ENCODE peak calls at places on chromosome 17, in eight cellular contexts. Q is IMR-90, B is left ventricle myocardium inferior, K is fibroblast of lung, N is heart left ventricle, M is H1, T is heart right ventricle, H is cardiac muscle cell. L is an unnamed sample. For H3K36me3, the result is how much of the 10 kb centered on the place peaks cover.

GRCh38 chr17:4969551-4970231 is 2.1 kb upstream of the SPAG7 start:
- DNase-seq in Q (peak), B (no peak), K (peak), N (no peak), M (no peak), T (no peak), H (peak), L (no peak)

GRCh38 chr17:77365584-77366186 is 224.9 kb downstream of the SEC14L1 start:
- DNase-seq in Q (peak), B (peak), K (peak), N (peak), M (no peak), T (peak), H (peak), L (no peak)

GRCh38 chr17:29341726-29342125 is 47.8 kb upstream of the NUFIP2 start:
- DNase-seq in Q (peak), B (no peak), K (no peak), N (no peak), M (no peak), T (no peak), H (peak), L (no peak)

GRCh38 chr17:11031787-11032186 is 193.9 kb upstream of the PIRT start:
- DNase-seq in Q (no peak), B (no peak), K (no peak), N (no peak), M (peak), T (no peak), H (no peak), L (no peak)

GRCh38 chr17:40516581-40517285 is 15.3 kb upstream of the TNS4 start:
- DNase-seq in Q (no peak), B (no peak), K (peak), N (no peak), M (no peak), T (no peak), H (peak), L (peak)

GRCh38 chr17:10205549-10206185 is 7.3 kb upstream of the GAS7 start:
- DNase-seq in Q (no peak), B (no peak), K (no peak), N (no peak), M (no peak), T (no peak), H (no peak), L (no peak)

GRCh38 chr17:67477687-67478086 is 100.6 kb downstream of the PITPNC1 start:
- DNase-seq in Q (peak), B (no peak), K (peak), N (no peak), M (no peak), T (no peak), H (no peak), L (no peak)

GRCh38 chr17:72766761-72767356 is 325.6 kb downstream of the SLC39A11 start:
- DNase-seq in Q (no peak), B (no peak), K (peak), N (no peak), M (no peak), T (no peak), H (no peak), L (no peak)

GRCh38 chr17:59423137-59423703 is 91.8 kb downstream of the YPEL2 start:
- DNase-seq in Q (peak), B (peak), K (peak), N (peak), M (no peak), T (peak), H (peak), L (no peak)

GRCh38 chr17:21376585-21376834 is 353 bp downstream of the KCNJ12 start:
- DNase-seq in Q (no peak), B (no peak), K (no peak), N (no peak), M (no peak), T (peak), H (no peak), L (no peak)

GRCh38 chr17:64019486-64020067 is 856 bp downstream of the ICAM2 start:
- DNase-seq in Q (no peak), B (no peak), K (no peak), N (no peak), M (peak), T (no peak), H (no peak), L (no peak)

GRCh38 chr17:80961931-80962330 is 29.7 kb upstream of the CHMP6 start:
- DNase-seq in Q (no peak), B (no peak), K (no peak), N (no peak), M (no peak), T (no peak), H (no peak), L (no peak)

GRCh38 chr17:36837616-36838272 is 99.5 kb upstream of the LHX1 start:
- DNase-seq in Q (no peak), B (no peak), K (no peak), N (no peak), M (no peak), T (no peak), H (no peak), L (no peak)

GRCh38 chr17:76353004-76353598 is 615 bp downstream of the PRPSAP1 start:
- DNase-seq in Q (no peak), B (peak), K (no peak), N (peak), M (peak), T (peak), H (no peak), L (peak)

GRCh38 chr17:1122681-1123396 is 56.9 kb downstream of the ABR start:
- DNase-seq in Q (peak), B (peak), K (peak), N (peak), M (peak), T (peak), H (peak), L (peak)

GRCh38 chr17:32956240-32956970 is 28.5 kb downstream of the TMEM98 start:
- DNase-seq in Q (no peak), B (no peak), K (no peak), N (no peak), M (no peak), T (no peak), H (no peak), L (no peak)

GRCh38 chr17:42329025-42329976 is 41.0 kb downstream of the STAT5A start:
- DNase-seq in Q (peak), B (no peak), K (peak), N (no peak), M (peak), T (no peak), H (peak), L (no peak)

GRCh38 chr17:68248886-68249872 is 1.3 kb downstream of the AMZ2 start:
- DNase-seq in Q (no peak), B (no peak), K (no peak), N (no peak), M (no peak), T (no peak), H (no peak), L (no peak)

DNA sequence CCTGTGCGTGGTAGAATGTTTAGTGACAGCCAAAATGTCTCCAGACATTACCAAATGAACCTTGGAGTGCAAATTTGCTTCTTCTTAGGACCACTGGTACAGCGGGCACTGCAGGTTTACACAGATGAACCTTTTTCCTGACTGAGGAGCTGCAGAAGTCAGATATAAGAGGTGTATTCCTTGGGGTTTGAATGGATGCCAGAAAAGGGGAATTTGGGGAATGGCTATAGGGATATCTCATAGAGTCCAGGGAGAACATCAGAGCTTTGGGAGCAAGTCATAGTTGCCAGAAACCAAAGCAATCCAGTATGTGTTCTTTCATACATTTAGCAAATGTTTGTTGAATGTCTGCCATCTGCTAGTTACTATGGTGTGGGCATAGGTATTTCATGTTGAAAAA is 46.7 kb downstream of the MAP2K4 start:
- DNase-seq in Q (no peak), B (no peak), K (no peak), N (no peak), M (no peak), T (no peak), H (no peak), L (no peak)
- H3K36me3 ChIP-seq in Q (under half), B (under half), K (under half), N (under half), M (under half), T (under half), H (under half), L (under half)

DNA sequence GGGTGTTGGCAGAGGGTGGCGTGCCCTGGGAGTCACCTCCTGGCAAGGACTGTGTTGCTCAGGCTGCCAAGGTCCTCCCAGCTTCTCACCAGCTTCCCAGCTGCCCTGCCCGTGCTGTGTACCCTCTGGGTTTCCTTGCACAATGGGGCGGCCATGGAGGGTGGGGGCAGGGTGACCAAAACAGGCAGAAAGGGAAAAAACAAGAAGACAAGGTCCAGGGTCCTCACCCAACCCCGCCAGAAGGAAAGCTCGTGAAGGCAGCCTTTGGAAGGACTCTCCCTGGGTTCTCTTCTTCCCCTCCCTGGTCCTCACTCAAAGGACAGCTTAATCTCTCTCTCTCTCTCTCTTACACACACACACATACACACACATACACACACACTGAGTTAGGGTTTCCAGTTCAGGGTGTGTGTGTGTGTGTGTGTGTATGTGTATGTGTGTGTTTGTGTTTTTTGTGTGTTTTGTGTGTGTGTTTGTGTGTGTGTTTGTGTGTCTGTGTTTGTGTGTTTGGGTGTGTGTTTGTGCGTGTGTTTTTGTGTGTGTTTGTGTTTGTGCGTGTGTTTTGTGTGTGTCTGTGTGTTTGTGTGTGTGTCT is 2.0 kb downstream of the SLC13A5 start:
- DNase-seq in Q (no peak), B (no peak), K (peak), N (no peak), M (no peak), T (no peak), H (no peak), L (no peak)
- H3K36me3 ChIP-seq in Q (under half), B (under half), K (under half), N (under half), M (under half), T (under half), H (under half), L (under half)

GRCh38 chr17:44436336-44436735 is 46.9 kb upstream of the ITGA2B start:
- DNase-seq in Q (no peak), B (no peak), K (no peak), N (no peak), M (no peak), T (no peak), H (no peak), L (no peak)
- H3K36me3 ChIP-seq in Q (under half), B (under half), K (under half), N (half or more), M (under half), T (under half), H (under half), L (under half)

DNA sequence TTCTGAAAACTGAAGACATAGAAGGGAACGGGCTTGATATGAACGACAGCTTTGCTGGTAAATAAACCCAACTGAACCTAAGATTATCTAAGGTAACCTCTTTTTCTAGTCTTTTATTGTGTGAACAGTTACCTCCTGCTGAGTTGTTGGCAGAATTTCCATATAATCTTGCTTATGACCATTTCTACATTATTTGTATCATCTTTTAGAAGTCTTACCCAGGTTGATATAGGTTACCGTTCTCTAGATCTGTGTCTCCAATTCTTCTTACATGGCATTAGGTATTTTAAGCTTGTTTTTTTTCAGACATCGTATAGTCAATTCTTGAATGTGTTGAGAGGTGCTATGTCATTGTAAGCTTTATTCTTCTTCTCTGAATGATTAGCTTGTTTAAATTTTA is 24.3 kb downstream of the TTC19 start:
- DNase-seq in Q (no peak), B (no peak), K (no peak), N (no peak), M (no peak), T (no peak), H (no peak), L (no peak)
- H3K36me3 ChIP-seq in Q (under half), B (half or more), K (under half), N (half or more), M (under half), T (under half), H (under half), L (under half)

GRCh38 chr17:39294060-39294459 is 68.3 kb upstream of the STAC2 start:
- DNase-seq in Q (no peak), B (no peak), K (no peak), N (no peak), M (no peak), T (no peak), H (no peak), L (no peak)
- H3K36me3 ChIP-seq in Q (under half), B (under half), K (under half), N (half or more), M (under half), T (under half), H (under half), L (under half)

GRCh38 chr17:61943117-61943516 is 15.3 kb upstream of the INTS2 start:
- DNase-seq in Q (no peak), B (no peak), K (no peak), N (no peak), M (no peak), T (no peak), H (no peak), L (no peak)
- H3K36me3 ChIP-seq in Q (under half), B (under half), K (under half), N (half or more), M (under half), T (under half), H (half or more), L (under half)